ENCODE peak calls at places on chromosomes 6 and 20, in ten cellular contexts. S is activated naive CD4-positive, alpha-beta T cell treated with Interleukin-2 at 50 U/mL for 16 hours; A is uterus; L is cardiac muscle cell; B is nephron progenitor cell; U is hippocampal formation; V is T-helper 17 cell; E is astrocyte; Y is stimulated activated CD8-positive, alpha-beta memory T cell treated with anti-CD3 and anti-CD28 coated beads, Interleukin-15, amount 100 ng/mL, for 24 hours; W is PC-3. R is an unnamed sample.

GRCh38 chr6:27542485-27542884 is 69.6 kb upstream of the ZNF184 start:
- DNase-seq in S (no peak), A (no peak), L (no peak), B (no peak), U (no peak), V (no peak), E (no peak), Y (no peak), W (peak; percentile 54), R (no peak)

GRCh38 chr20:53517146-53517545 is 76.5 kb downstream of the ZNF217 start:
- DNase-seq in S (no peak), A (no peak), L (no peak), B (no peak), U (no peak), V (no peak), E (no peak), Y (no peak), W (peak; percentile 54), R (no peak)

GRCh38 chr20:10449270-10449669 is 14.2 kb downstream of the SLX4IP start:
- DNase-seq in S (no peak), A (no peak), L (no peak), B (no peak), U (no peak), V (no peak), E (no peak), Y (no peak), W (no peak), R (no peak)

GRCh38 chr20:41510224-41510623 is 108.0 kb downstream of the CHD6 start:
- DNase-seq in S (no peak), A (no peak), L (no peak), B (no peak), U (no peak), V (no peak), E (no peak), Y (no peak), W (no peak), R (no peak)

GRCh38 chr6:169795196-169795595 is 43.8 kb downstream of the ERMARD start:
- DNase-seq in S (no peak), A (no peak), L (no peak), B (no peak), U (no peak), V (no peak), E (no peak), Y (no peak), W (no peak), R (no peak)

GRCh38 chr20:44642203-44643153 is 9.0 kb downstream of the ADA start:
- DNase-seq in S (peak; percentile 32), A (peak; percentile 75), L (peak; percentile 69), B (no peak), U (peak; percentile 71), V (peak; percentile 19), E (peak; percentile 89), Y (no peak), W (peak; percentile 50), R (peak; percentile 68)

GRCh38 chr6:90412538-90413369 is 116.1 kb upstream of the BACH2 start:
- DNase-seq in S (no peak), A (no peak), L (no peak), B (no peak), U (no peak), V (no peak), E (no peak), Y (no peak), W (no peak), R (no peak)

GRCh38 chr6:116842374-116842947 is 13.6 kb upstream of the GPRC6A start:
- DNase-seq in S (no peak), A (no peak), L (no peak), B (no peak), U (no peak), V (no peak), E (no peak), Y (no peak), W (no peak), R (no peak)

GRCh38 chr20:38669688-38670087 is 54.6 kb upstream of the SLC32A1 start:
- DNase-seq in S (no peak), A (no peak), L (no peak), B (no peak), U (no peak), V (no peak), E (no peak), Y (no peak), W (no peak), R (no peak)

GRCh38 chr20:57013741-57014140 is 252.7 kb downstream of the BMP7 start:
- DNase-seq in S (no peak), A (no peak), L (peak; percentile 73), B (peak; percentile 77), U (no peak), V (no peak), E (no peak), Y (no peak), W (peak; percentile 60), R (no peak)

GRCh38 chr6:71533939-71534379 is 245.3 kb downstream of the OGFRL1 start:
- DNase-seq in S (no peak), A (no peak), L (no peak), B (no peak), U (peak; percentile 16), V (no peak), E (no peak), Y (no peak), W (peak; percentile 45), R (no peak)

GRCh38 chr6:21240709-21241108 is 352.8 kb upstream of the SOX4 start:
- DNase-seq in S (no peak), A (no peak), L (no peak), B (no peak), U (no peak), V (no peak), E (no peak), Y (no peak), W (no peak), R (no peak)

GRCh38 chr20:5001174-5002076 is at the start of gene SLC23A2:
- DNase-seq in S (peak; percentile 65), A (peak; percentile 40), L (peak; percentile 56), B (peak; percentile 61), U (no peak), V (peak; percentile 69), E (peak; percentile 22), Y (peak; percentile 29), W (peak; percentile 43), R (no peak)

GRCh38 chr6:16770701-16771569 is 9.7 kb upstream of the ATXN1 start:
- DNase-seq in S (peak; percentile 76), A (peak; percentile 72), L (peak; percentile 81), B (peak; percentile 76), U (peak; percentile 54), V (peak; percentile 70), E (peak; percentile 65), Y (peak; percentile 47), W (peak; percentile 76), R (no peak)

GRCh38 chr6:36671687-36672375 is 6.7 kb upstream of the CDKN1A start:
- DNase-seq in S (no peak), A (no peak), L (no peak), B (no peak), U (no peak), V (no peak), E (no peak), Y (no peak), W (no peak), R (no peak)